ENCODE peak calls at places on chromosomes 7 and 10, in four cellular contexts. One of them, this sample, is unnamed.

GRCh38 chr7:143882611-143883078 is 19.3 kb downstream of the TCAF1 start:
- DNase-seq in H1: no peak
- DNase-seq in mesendoderm: peak; percentile 84
- DNase-seq in H9: peak; percentile 56
- DNase-seq in this sample: peak; percentile 56

GRCh38 chr7:66099551-66100407 is 14.9 kb upstream of the CRCP start:
- DNase-seq in H1: peak; percentile 51
- DNase-seq in mesendoderm: peak; percentile 93
- DNase-seq in H9: peak; percentile 82
- DNase-seq in this sample: peak; percentile 89

GRCh38 chr10:54282012-54282411 is 519.0 kb downstream of the PCDH15 start:
- DNase-seq in H1: no peak
- DNase-seq in mesendoderm: peak; percentile 8
- DNase-seq in H9: no peak
- DNase-seq in this sample: no peak

GRCh38 chr7:19181634-19182033 is 36.4 kb upstream of the FERD3L start:
- DNase-seq in H1: no peak
- DNase-seq in mesendoderm: no peak
- DNase-seq in H9: no peak
- DNase-seq in this sample: peak; percentile 30

GRCh38 chr7:123348700-123349099 is 148.9 kb upstream of the SLC13A1 start:
- DNase-seq in H1: no peak
- DNase-seq in mesendoderm: no peak
- DNase-seq in H9: no peak
- DNase-seq in this sample: no peak

GRCh38 chr10:3353235-3353634 is 180.7 kb upstream of the PITRM1 start:
- DNase-seq in H1: no peak
- DNase-seq in mesendoderm: no peak
- DNase-seq in H9: no peak
- DNase-seq in this sample: no peak

GRCh38 chr10:3756360-3756740 is 28.7 kb downstream of the KLF6 start:
- DNase-seq in H1: no peak
- DNase-seq in mesendoderm: no peak
- DNase-seq in H9: no peak
- DNase-seq in this sample: no peak

GRCh38 chr10:14583252-14583651 is 191.4 kb downstream of the FAM107B start:
- DNase-seq in H1: no peak
- DNase-seq in mesendoderm: no peak
- DNase-seq in H9: no peak
- DNase-seq in this sample: no peak

GRCh38 chr10:103613616-103614015 is 120.1 kb downstream of the NEURL1 start:
- DNase-seq in H1: no peak
- DNase-seq in mesendoderm: no peak
- DNase-seq in H9: no peak
- DNase-seq in this sample: no peak

GRCh38 chr7:99393363-99394187 is 14.8 kb downstream of the PDAP1 start:
- DNase-seq in H1: peak; percentile 73
- DNase-seq in mesendoderm: peak; percentile 93
- DNase-seq in H9: peak; percentile 96
- DNase-seq in this sample: no peak

GRCh38 chr7:6462094-6462493 is 14.3 kb upstream of the DAGLB start:
- DNase-seq in H1: no peak
- DNase-seq in mesendoderm: no peak
- DNase-seq in H9: no peak
- DNase-seq in this sample: no peak

GRCh38 chr10:128059915-128060314 is 66.3 kb downstream of the MKI67 start:
- DNase-seq in H1: no peak
- DNase-seq in mesendoderm: no peak
- DNase-seq in H9: no peak
- DNase-seq in this sample: no peak

GRCh38 chr10:114703377-114704125 is 45.5 kb upstream of the ABLIM1 start:
- DNase-seq in H1: no peak
- DNase-seq in mesendoderm: peak; percentile 51
- DNase-seq in H9: no peak
- DNase-seq in this sample: peak; percentile 43

GRCh38 chr7:138243430-138243829 is 167.2 kb downstream of the AKR1D1 start:
- DNase-seq in H1: peak; percentile 91
- DNase-seq in mesendoderm: peak; percentile 99
- DNase-seq in H9: peak; percentile 95
- DNase-seq in this sample: no peak

GRCh38 chr10:78199759-78200158 is 166.1 kb downstream of the RPS24 start:
- DNase-seq in H1: no peak
- DNase-seq in mesendoderm: no peak
- DNase-seq in H9: no peak
- DNase-seq in this sample: no peak

GRCh38 chr7:22885824-22886255 is 63.2 kb upstream of the TOMM7 start:
- DNase-seq in H1: no peak
- DNase-seq in mesendoderm: no peak
- DNase-seq in H9: no peak
- DNase-seq in this sample: peak; percentile 27

GRCh38 chr7:102227371-102227770 is 59.3 kb upstream of the SH2B2 start:
- DNase-seq in H1: no peak
- DNase-seq in mesendoderm: no peak
- DNase-seq in H9: no peak
- DNase-seq in this sample: no peak

GRCh38 chr7:124796771-124797170 is 31.2 kb upstream of the GPR37 start:
- DNase-seq in H1: no peak
- DNase-seq in mesendoderm: no peak
- DNase-seq in H9: no peak
- DNase-seq in this sample: no peak

GRCh38 chr10:19929466-19930140 is 113.4 kb downstream of the PLXDC2 start:
- DNase-seq in H1: no peak
- DNase-seq in mesendoderm: no peak
- DNase-seq in H9: no peak
- DNase-seq in this sample: peak; percentile 77

GRCh38 chr7:79513271-79513670 is 59.8 kb upstream of the MAGI2 start:
- DNase-seq in H1: no peak
- DNase-seq in mesendoderm: no peak
- DNase-seq in H9: no peak
- DNase-seq in this sample: no peak

GRCh38 chr10:129655007-129655678 is 188.1 kb downstream of the MGMT start:
- DNase-seq in H1: no peak
- DNase-seq in mesendoderm: no peak
- DNase-seq in H9: no peak
- DNase-seq in this sample: peak; percentile 2
- H4K5ac ChIP-seq in H1: no peak overlapping the region
- H4K5ac ChIP-seq in mesendoderm: no peak overlapping the region
- H4K5ac ChIP-seq in H9: no peak overlapping the region
- H4K5ac ChIP-seq in this sample: no peak overlapping the region

DNA sequence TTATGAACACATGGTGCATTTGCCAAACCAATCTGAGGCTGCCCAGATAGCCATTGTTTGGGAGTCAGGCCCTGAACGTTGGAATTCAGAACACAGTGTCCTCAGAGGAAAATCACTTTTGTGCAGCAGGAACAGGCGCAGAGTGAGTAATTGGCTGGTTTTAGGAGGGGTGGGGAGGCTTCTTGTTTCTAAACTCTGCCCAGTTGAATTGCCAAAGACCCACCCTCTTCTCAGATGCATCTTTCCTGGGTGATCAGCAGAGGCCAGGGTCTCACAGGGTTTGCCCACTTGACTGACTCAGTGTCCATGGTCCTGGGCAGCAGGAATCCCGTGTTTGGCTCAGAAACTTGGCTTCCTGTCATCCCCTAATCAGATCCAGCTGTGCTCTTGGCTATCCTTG is 24.3 kb downstream of the PRLHR start:
- DNase-seq in H1: no peak
- DNase-seq in mesendoderm: no peak
- DNase-seq in H9: no peak
- DNase-seq in this sample: no peak
- H4K5ac ChIP-seq in H1: no peak overlapping the region
- H4K5ac ChIP-seq in mesendoderm: no peak overlapping the region
- H4K5ac ChIP-seq in H9: no peak overlapping the region
- H4K5ac ChIP-seq in this sample: no peak overlapping the region

DNA sequence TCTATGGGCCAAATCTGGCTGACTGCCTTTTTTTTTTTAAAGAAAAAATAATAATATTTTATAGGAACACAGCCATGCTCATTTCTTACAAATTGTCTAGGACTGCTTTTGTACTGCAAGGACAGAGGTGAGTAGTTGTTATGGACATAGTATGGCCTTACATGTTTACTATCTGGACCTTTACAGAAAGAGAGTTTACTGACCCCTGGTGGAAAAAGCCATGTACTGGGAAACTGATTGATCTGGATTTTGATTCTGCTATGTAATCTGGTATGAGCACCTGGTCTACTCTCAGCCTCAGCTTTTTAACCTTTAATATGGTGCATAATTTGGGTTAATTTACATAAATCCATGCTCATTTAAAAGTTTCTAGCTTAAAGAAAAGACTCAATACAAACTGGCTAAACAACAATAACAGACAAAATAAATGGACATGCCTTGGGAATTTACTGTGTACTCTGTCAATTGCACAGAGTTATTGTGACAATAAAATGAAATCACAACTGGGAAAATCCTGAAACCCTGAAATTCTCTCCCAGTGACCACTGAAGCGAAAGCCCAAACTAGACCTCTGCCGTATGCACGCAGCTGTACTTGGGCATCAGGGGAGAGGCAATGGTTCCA is 260.7 kb downstream of the BMPER start:
- DNase-seq in H1: no peak
- DNase-seq in mesendoderm: peak; percentile 57
- DNase-seq in H9: no peak
- DNase-seq in this sample: peak; percentile 60
- H4K5ac ChIP-seq in H1: no peak overlapping the region
- H4K5ac ChIP-seq in mesendoderm: no peak overlapping the region
- H4K5ac ChIP-seq in H9: no peak overlapping the region
- H4K5ac ChIP-seq in this sample: no peak overlapping the region

GRCh38 chr7:105871142-105871541 is 5.3 kb downstream of the ATXN7L1 start:
- DNase-seq in H1: no peak
- DNase-seq in mesendoderm: no peak
- DNase-seq in H9: no peak
- DNase-seq in this sample: no peak
- H4K5ac ChIP-seq in H1: no peak overlapping the region
- H4K5ac ChIP-seq in mesendoderm: no peak overlapping the region
- H4K5ac ChIP-seq in H9: no peak overlapping the region
- H4K5ac ChIP-seq in this sample: no peak overlapping the region

GRCh38 chr10:99013885-99014284 is 221.8 kb downstream of the HPSE2 start:
- DNase-seq in H1: no peak
- DNase-seq in mesendoderm: no peak
- DNase-seq in H9: no peak
- DNase-seq in this sample: no peak
- H4K5ac ChIP-seq in H1: no peak overlapping the region
- H4K5ac ChIP-seq in mesendoderm: no peak overlapping the region
- H4K5ac ChIP-seq in H9: no peak overlapping the region
- H4K5ac ChIP-seq in this sample: no peak overlapping the region

This sample was measured in IMR-90.